ENCODE peak calls at places on chromosomes 7 and 10, in nine cellular contexts. C is osteocyte, J is small intestine, V is hippocampal formation, Z is left colon, X is NCI-H510A, O is GM12865, U is AG04450, R is HFF-Myc. G is an unnamed sample.

GRCh38 chr7:134329614-134330316 is 13.0 kb upstream of the SLC35B4 start:
- DNase-seq in C (no peak), J (peak; percentile 43), V (no peak), Z (no peak), X (no peak), O (no peak), U (no peak), R (no peak), G (no peak)

GRCh38 chr10:13404791-13405190 is 56.7 kb upstream of the SEPHS1 start:
- DNase-seq in C (no peak), J (peak; percentile 63), V (no peak), Z (no peak), X (no peak), O (no peak), U (no peak), R (no peak), G (no peak)

GRCh38 chr7:30170460-30171197 is 35.8 kb downstream of the MTURN start:
- DNase-seq in C (no peak), J (no peak), V (no peak), Z (no peak), X (no peak), O (no peak), U (no peak), R (no peak), G (no peak)

GRCh38 chr10:26274391-26274790 is 57.8 kb downstream of the GAD2 start:
- DNase-seq in C (no peak), J (no peak), V (peak; percentile 14), Z (no peak), X (no peak), O (no peak), U (no peak), R (no peak), G (no peak)

GRCh38 chr10:129866894-129867293 is 97.2 kb downstream of the EBF3 start:
- DNase-seq in C (no peak), J (no peak), V (no peak), Z (no peak), X (no peak), O (no peak), U (no peak), R (no peak), G (no peak)

GRCh38 chr7:90173127-90173844 is 19.0 kb downstream of the STEAP1 start:
- DNase-seq in C (no peak), J (no peak), V (no peak), Z (no peak), X (no peak), O (peak; percentile 31), U (peak; percentile 46), R (no peak), G (no peak)

GRCh38 chr7:27697861-27698430 is 35.3 kb upstream of the HIBADH start:
- DNase-seq in C (no peak), J (peak; percentile 85), V (no peak), Z (peak; percentile 78), X (no peak), O (peak; percentile 52), U (no peak), R (no peak), G (no peak)

GRCh38 chr7:17554341-17555015 is 256.0 kb downstream of the AHR start:
- DNase-seq in C (no peak), J (no peak), V (no peak), Z (no peak), X (no peak), O (no peak), U (no peak), R (no peak), G (no peak)

GRCh38 chr10:110967645-110968044 is 48.2 kb downstream of the SHOC2 start:
- DNase-seq in C (no peak), J (no peak), V (no peak), Z (no peak), X (no peak), O (no peak), U (no peak), R (no peak), G (no peak)

GRCh38 chr10:106395061-106395749 is 769.3 kb downstream of the SORCS1 start:
- DNase-seq in C (no peak), J (no peak), V (no peak), Z (no peak), X (no peak), O (no peak), U (no peak), R (no peak), G (no peak)

GRCh38 chr7:82985144-82985802 is 177.4 kb downstream of the PCLO start:
- DNase-seq in C (no peak), J (no peak), V (no peak), Z (no peak), X (no peak), O (no peak), U (no peak), R (no peak), G (no peak)

GRCh38 chr7:104584620-104585019 is 256.2 kb downstream of the LHFPL3 start:
- DNase-seq in C (no peak), J (no peak), V (no peak), Z (no peak), X (no peak), O (no peak), U (no peak), R (no peak), G (no peak)

GRCh38 chr10:117541405-117541908 is 1.1 kb upstream of the EMX2 start:
- DNase-seq in C (no peak), J (no peak), V (peak; percentile 22), Z (no peak), X (no peak), O (no peak), U (no peak), R (no peak), G (no peak)

GRCh38 chr10:24505759-24506158 is 217.9 kb downstream of the ARHGAP21 start:
- DNase-seq in C (no peak), J (no peak), V (no peak), Z (no peak), X (no peak), O (no peak), U (no peak), R (no peak), G (no peak)

GRCh38 chr7:3107889-3108570 is 64.4 kb upstream of the CARD11 start:
- DNase-seq in C (no peak), J (no peak), V (no peak), Z (no peak), X (no peak), O (no peak), U (no peak), R (no peak), G (no peak)

GRCh38 chr10:38605153-38605661 is 511.1 kb downstream of the ZNF37A start:
- DNase-seq in C (no peak), J (no peak), V (no peak), Z (no peak), X (no peak), O (no peak), U (no peak), R (no peak), G (no peak)

GRCh38 chr7:2256306-2257045 is 14.4 kb downstream of the NUDT1 start:
- DNase-seq in C (no peak), J (no peak), V (no peak), Z (no peak), X (no peak), O (no peak), U (no peak), R (no peak), G (no peak)

G was measured in nucleus accumbens.